ENCODE peak calls at places on chromosomes 4 and X, in five cellular contexts. Q, W, O, H and S are unnamed samples.
A peak's percentile ranks its signal among the peaks of the same experiment; 100 is the strongest.

GRCh38 chr4:102551946-102552575 is 50.9 kb downstream of the NFKB1 start:
- DNase-seq in Q (no peak), W (no peak), O (no peak), H (no peak), S (no peak)

GRCh38 chrX:44871114-44871645 is 1.8 kb upstream of the KDM6A start:
- DNase-seq in O (no peak), Q (no peak), W (peak; percentile 20), H (no peak), S (no peak)

GRCh38 chr4:82756061-82756460 is 42.5 kb downstream of the SCD5 start:
- DNase-seq in Q (no peak), H (no peak), O (no peak), W (no peak), S (no peak)

GRCh38 chr4:52051615-52052474 is 741 bp downstream of the SPATA18 start:
- DNase-seq in Q (peak; percentile 61), W (peak; percentile 66), O (no peak), H (peak; percentile 94), S (peak; percentile 91)

GRCh38 chrX:51641421-51642021 is 22.8 kb upstream of the CENPVL3 start:
- DNase-seq in Q (no peak), H (peak; percentile 76), W (no peak), O (peak; percentile 4), S (peak; percentile 47)

GRCh38 chrX:15646543-15646942 is 18.1 kb downstream of the CLTRN start:
- DNase-seq in O (no peak), Q (no peak), W (peak; percentile 14), H (no peak), S (no peak)

GRCh38 chrX:13646154-13646549 is 6.8 kb upstream of the TCEANC start:
- DNase-seq in O (peak; percentile 34), Q (peak; percentile 57), W (peak; percentile 44), H (peak; percentile 78), S (peak; percentile 57)

GRCh38 chr4:24980064-24980690 is 50.6 kb downstream of the LGI2 start:
- DNase-seq in W (peak; percentile 35), H (peak; percentile 81), Q (peak; percentile 65), O (peak; percentile 54), S (peak; percentile 69)

GRCh38 chr4:172127168-172127567 is 314.0 kb downstream of the GALNTL6 start:
- DNase-seq in W (no peak), H (no peak), O (no peak), Q (no peak), S (no peak)

GRCh38 chr4:38184404-38184803 is 224.2 kb downstream of the PTTG2 start:
- DNase-seq in Q (no peak), W (no peak), H (peak; percentile 30), O (no peak), S (no peak)

GRCh38 chr4:38930199-38930598 is 62.6 kb downstream of the FAM114A1 start:
- DNase-seq in Q (no peak), H (no peak), O (no peak), W (no peak), S (no peak)

GRCh38 chrX:70433848-70434351 is 10.7 kb upstream of the DLG3 start:
- DNase-seq in Q (peak; percentile 62), H (peak; percentile 53), W (peak; percentile 70), O (peak; percentile 42), S (peak; percentile 42)

GRCh38 chr4:10173039-10173753 is 56.6 kb upstream of the WDR1 start:
- DNase-seq in W (peak; percentile 15), O (no peak), H (peak; percentile 71), Q (peak; percentile 38), S (no peak)

GRCh38 chrX:6826856-6827255 is 291.9 kb upstream of the VCX3A start:
- DNase-seq in O (no peak), H (no peak), W (no peak), Q (no peak), S (no peak)

GRCh38 chr4:7781361-7781760 is 158.3 kb downstream of the AFAP1 start:
- DNase-seq in W (no peak), O (no peak), H (peak; percentile 77), Q (no peak), S (no peak)

GRCh38 chrX:149312097-149312496 is 193.0 kb downstream of the IDS start:
- DNase-seq in O (no peak), Q (no peak), H (no peak), W (no peak), S (no peak)

GRCh38 chrX:80879916-80880315 is 70.2 kb upstream of the BRWD3 start:
- DNase-seq in O (no peak), Q (no peak), W (no peak), H (no peak), S (no peak)

GRCh38 chr4:118968006-118968405 is 79.4 kb downstream of the SYNPO2 start:
- DNase-seq in W (peak; percentile 41), H (peak; percentile 98), Q (peak; percentile 65), O (peak; percentile 36), S (peak; percentile 96)

GRCh38 chr4:154617820-154618317 is 5.4 kb upstream of the FGG start:
- DNase-seq in Q (no peak), O (no peak), W (no peak), H (no peak), S (no peak)

GRCh38 chrX:78997870-78998558 is 52.8 kb downstream of the P2RY10 start:
- DNase-seq in W (no peak), O (peak; percentile 91), Q (no peak), H (no peak), S (no peak)

GRCh38 chr4:53174824-53175223 is 191.0 kb downstream of the SCFD2 start:
- DNase-seq in Q (no peak), H (no peak), O (no peak), W (no peak), S (no peak)

GRCh38 chr4:181289203-181289602 is 954.0 kb upstream of the TENM3 start:
- DNase-seq in W (no peak), O (no peak), Q (no peak), H (no peak), S (no peak)

GRCh38 chr4:183657564-183657963 is 1.4 kb downstream of the RWDD4 start:
- DNase-seq in H (peak; percentile 21), W (no peak), O (no peak), Q (no peak), S (peak; percentile 9)
- H3K4me3 ChIP-seq in H (peak overlapping the region; percentile 82), W (peak overlapping the region; percentile 92), O (peak overlapping the region; percentile 90), Q (no peak overlapping the region), S (peak overlapping the region; percentile 85)

GRCh38 chr4:124177647-124178425 is 534.7 kb downstream of the ANKRD50 start:
- DNase-seq in Q (no peak), H (peak; percentile 76), W (no peak), O (no peak), S (peak; percentile 79)

GRCh38 chr4:124179521-124180186 is 532.9 kb downstream of the ANKRD50 start:
- DNase-seq in O (no peak), H (no peak), W (no peak), Q (no peak), S (no peak)

GRCh38 chr4:124173892-124174291 is 538.6 kb downstream of the ANKRD50 start:
- DNase-seq in H (no peak), Q (no peak), O (no peak), W (no peak), S (no peak)

GRCh38 chr4:124181045-124181444 is 531.5 kb downstream of the ANKRD50 start:
- DNase-seq in O (no peak), W (no peak), Q (no peak), H (no peak), S (no peak)

GRCh38 chr4:124178449-124179021 is 534.0 kb downstream of the ANKRD50 start:
- DNase-seq in O (no peak), H (peak; percentile 46), Q (no peak), W (peak; percentile 10), S (peak; percentile 63)
- TF ChIP-seq CTCF in O (no peak), H (no peak), Q (no peak), W (no peak), S (no peak)

GRCh38 chr4:156685308-156685707 is 286.3 kb downstream of the PDGFC start:
- DNase-seq in H (no peak), O (no peak), Q (no peak), W (no peak), S (no peak)
- H3K4me3 ChIP-seq in H (no peak overlapping the region), O (no peak overlapping the region), Q (no peak overlapping the region), W (no peak overlapping the region), S (no peak overlapping the region)

GRCh38 chr4:128287871-128288688 is 467 bp upstream of the PGRMC2 start:
- DNase-seq in H (peak; percentile 100), Q (peak; percentile 99), W (peak; percentile 99), O (peak; percentile 100), S (peak; percentile 100)
- TF ChIP-seq CTCF in H (peak; percentile 32), Q (no peak), W (peak; percentile 25), O (peak; percentile 17), S (peak; percentile 3)

DNA sequence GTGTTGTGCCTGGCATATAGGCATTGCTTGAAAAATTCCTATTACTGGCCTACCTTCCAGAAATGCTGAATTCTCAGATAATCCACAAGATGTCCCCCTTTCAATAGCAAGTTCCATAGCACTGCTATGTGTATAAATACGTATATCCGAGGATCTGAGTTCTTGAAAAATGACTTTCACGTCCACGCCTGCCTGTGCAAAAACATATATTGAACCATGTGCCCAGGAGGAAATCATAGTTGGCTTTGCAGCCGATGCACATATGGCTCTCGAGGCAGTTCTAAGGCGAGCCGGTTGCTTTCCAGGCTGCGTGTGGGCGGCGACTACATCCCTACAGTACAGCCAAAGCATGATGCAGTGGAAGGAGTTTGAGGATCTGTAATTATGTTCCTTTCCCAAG is 55.4 kb upstream of the ESX1 start:
- DNase-seq in H (peak; percentile 66), O (no peak), W (no peak), Q (no peak), S (peak; percentile 49)
- H3K4me3 ChIP-seq in H (peak overlapping the region; percentile 50), O (no peak overlapping the region), W (no peak overlapping the region), Q (no peak overlapping the region), S (peak overlapping the region; percentile 21)

GRCh38 chr4:1513936-1514483 is 107.8 kb upstream of the NKX1-1 start:
- DNase-seq in W (no peak), H (no peak), Q (no peak), O (no peak), S (no peak)

GRCh38 chr4:1511441-1512041 is 105.3 kb upstream of the NKX1-1 start:
- DNase-seq in W (peak; percentile 72), H (peak; percentile 90), Q (no peak), O (no peak), S (peak; percentile 21)

GRCh38 chr4:1514612-1515011 is 108.4 kb upstream of the NKX1-1 start:
- DNase-seq in H (no peak), W (no peak), Q (no peak), O (no peak), S (no peak)

GRCh38 chr4:1512081-1512737 is 106.0 kb upstream of the NKX1-1 start:
- DNase-seq in O (no peak), Q (no peak), H (no peak), W (no peak), S (no peak)

GRCh38 chr4:1512738-1513660 is 106.8 kb upstream of the NKX1-1 start:
- DNase-seq in H (peak; percentile 39), Q (no peak), W (peak; percentile 42), O (no peak), S (no peak)
- TF ChIP-seq CTCF in H (peak; percentile 36), Q (peak; percentile 32), W (peak; percentile 55), O (no peak), S (peak; percentile 34)